ENCODE peak calls at places on chromosomes 3 and 15, in seven cellular contexts. R is prostate gland, S is stomach, O is ovary, Z is A549, Y is NB4, L is Peyer's patch. M is an unnamed sample.

GRCh38 chr3:108030915-108031425 is 59.9 kb downstream of the CD47 start:
- DNase-seq in R (no peak), S (no peak), O (no peak), Z (no peak), Y (no peak), L (no peak), M (no peak)

GRCh38 chr15:34239151-34239761 is 14.4 kb downstream of the EMC4 start:
- DNase-seq in R (no peak), S (no peak), O (no peak), Z (peak), Y (no peak), L (no peak), M (no peak)

GRCh38 chr15:81304226-81304625 is 19.7 kb downstream of the STARD5 start:
- DNase-seq in R (no peak), S (no peak), O (no peak), Z (no peak), Y (peak), L (no peak), M (no peak)

GRCh38 chr3:130850044-130850797 is 43.7 kb upstream of the ATP2C1 start:
- DNase-seq in R (peak), S (no peak), O (no peak), Z (no peak), Y (peak), L (no peak), M (no peak)

GRCh38 chr3:18809640-18810305 is 338.5 kb upstream of the KCNH8 start:
- DNase-seq in R (no peak), S (no peak), O (no peak), Z (no peak), Y (peak), L (no peak), M (no peak)

GRCh38 chr15:37847776-37848175 is 86.7 kb upstream of the TMCO5A start:
- DNase-seq in R (no peak), S (no peak), O (no peak), Z (no peak), Y (no peak), L (no peak), M (no peak)

GRCh38 chr15:83983634-83984458 is 251.7 kb upstream of the GOLGA6L4 start:
- DNase-seq in R (no peak), S (no peak), O (no peak), Z (no peak), Y (no peak), L (no peak), M (no peak)

GRCh38 chr15:38705421-38706219 is 141.0 kb upstream of the RASGRP1 start:
- DNase-seq in R (no peak), S (no peak), O (no peak), Z (no peak), Y (no peak), L (no peak), M (no peak)

GRCh38 chr3:49924683-49925082 is 4.9 kb downstream of the MON1A start:
- DNase-seq in R (no peak), S (no peak), O (no peak), Z (no peak), Y (peak), L (no peak), M (no peak)

GRCh38 chr15:95262866-95263564 is 1031.7 kb downstream of the MCTP2 start:
- DNase-seq in R (no peak), S (no peak), O (no peak), Z (no peak), Y (no peak), L (no peak), M (no peak)

GRCh38 chr3:170002231-170002630 is 35.6 kb upstream of the GPR160 start:
- DNase-seq in R (no peak), S (no peak), O (no peak), Z (no peak), Y (no peak), L (no peak), M (no peak)

GRCh38 chr3:133021206-133021605 is 17.0 kb upstream of the TMEM108 start:
- DNase-seq in R (no peak), S (no peak), O (no peak), Z (no peak), Y (no peak), L (no peak), M (no peak)
- TF ChIP-seq POLR2A in R (no peak), S (no peak), O (no peak), Z (no peak), Y (no peak), L (no peak), M (no peak)

DNA sequence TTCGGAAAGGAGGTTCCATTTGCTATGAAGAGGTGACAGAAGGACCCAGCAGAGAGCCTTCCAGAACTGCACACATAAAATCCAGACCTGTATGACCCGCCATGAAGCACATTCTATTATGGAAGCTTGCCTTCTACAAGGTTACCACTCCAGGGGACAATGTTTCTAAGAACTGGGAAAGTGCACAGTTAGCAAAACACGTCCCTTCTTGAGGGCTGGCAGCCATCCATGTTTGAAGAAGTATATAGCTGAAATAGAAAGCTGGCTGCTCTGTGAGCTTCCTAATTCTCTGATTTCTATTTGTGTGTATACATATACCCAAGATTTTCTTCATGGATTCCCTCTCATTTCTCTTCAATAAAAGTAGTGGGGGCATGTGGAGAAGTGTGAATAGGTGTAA is 74.6 kb downstream of the CNTN3 start:
- DNase-seq in R (no peak), S (no peak), O (no peak), Z (no peak), Y (no peak), L (no peak), M (no peak)
- TF ChIP-seq POLR2A in R (no peak), S (no peak), O (no peak), Z (no peak), Y (no peak), L (no peak), M (no peak)

GRCh38 chr3:141710888-141711616 is 27.0 kb upstream of the RNF7 start:
- DNase-seq in R (no peak), S (no peak), O (peak), Z (no peak), Y (no peak), L (no peak), M (no peak)

GRCh38 chr3:141710121-141710520 is 28.0 kb upstream of the RNF7 start:
- DNase-seq in R (no peak), S (no peak), O (no peak), Z (no peak), Y (no peak), L (no peak), M (no peak)

GRCh38 chr3:141709126-141709770 is 28.9 kb upstream of the RNF7 start:
- DNase-seq in R (no peak), S (no peak), O (no peak), Z (no peak), Y (no peak), L (no peak), M (no peak)

GRCh38 chr3:141708367-141708766 is 29.7 kb upstream of the RNF7 start:
- DNase-seq in R (no peak), S (no peak), O (no peak), Z (no peak), Y (no peak), L (no peak), M (no peak)

GRCh38 chr3:141707741-141708203 is 30.3 kb upstream of the RNF7 start:
- DNase-seq in R (no peak), S (no peak), O (no peak), Z (no peak), Y (no peak), L (no peak), M (no peak)
- TF ChIP-seq POLR2A in R (no peak), S (no peak), O (no peak), Z (no peak), Y (no peak), L (no peak), M (no peak)

GRCh38 chr15:97171556-97171955 is 788.9 kb upstream of the ARRDC4 start:
- DNase-seq in R (no peak), S (no peak), O (no peak), Z (no peak), Y (no peak), L (no peak), M (no peak)
- TF ChIP-seq POLR2A in R (no peak), S (no peak), O (no peak), Z (no peak), Y (no peak), L (no peak), M (no peak)